ENCODE peak calls at places on chromosomes 12 and 14, in six cellular contexts. D is NCI-H1930; P is NCI-H1092; R is upper lobe of right lung; N is activated CD4-positive, CD25-positive, alpha-beta regulatory T cell treated with anti-CD3 and anti-CD28 coated beads, Interleukin-2, amount 50 U/mL, for 16 hours; G is thoracic aorta. J is an unnamed sample.

GRCh38 chr12:15526033-15526432 is 203.7 kb downstream of the PTPRO start:
- DNase-seq in D (no peak), P (no peak), R (no peak), N (no peak), G (no peak), J (no peak)

GRCh38 chr12:43104524-43104923 is 447.5 kb downstream of the ADAMTS20 start:
- DNase-seq in D (no peak), P (no peak), R (no peak), N (no peak), G (no peak), J (no peak)

GRCh38 chr12:7994731-7995205 is 37.7 kb upstream of the FOXJ2 start:
- DNase-seq in D (no peak), P (no peak), R (no peak), N (no peak), G (no peak), J (no peak)

GRCh38 chr12:49588761-49589516 is 16.5 kb downstream of the FAM186B start:
- DNase-seq in D (no peak), P (no peak), R (no peak), N (no peak), G (no peak), J (no peak)

GRCh38 chr14:63940387-63940786 is 87.6 kb downstream of the SYNE2 start:
- DNase-seq in D (no peak), P (no peak), R (no peak), N (no peak), G (no peak), J (no peak)

GRCh38 chr14:99821519-99822165 is 28.4 kb downstream of the EML1 start:
- DNase-seq in D (no peak), P (peak), R (no peak), N (no peak), G (no peak), J (no peak)

GRCh38 chr12:107598906-107599305 is 86.7 kb upstream of the PWP1 start:
- DNase-seq in D (no peak), P (no peak), R (no peak), N (no peak), G (no peak), J (no peak)

GRCh38 chr12:132144115-132145071 is at the start of the genes DDX51 and NOC4L:
- DNase-seq in D (peak), P (peak), R (peak), N (peak), G (peak), J (peak)

GRCh38 chr12:34033628-34034296 is 11.5 kb downstream of the ALG10 start:
- DNase-seq in D (no peak), P (no peak), R (no peak), N (no peak), G (no peak), J (no peak)

GRCh38 chr14:55419663-55420062 is 8.0 kb upstream of the ATG14 start:
- DNase-seq in D (no peak), P (no peak), R (no peak), N (no peak), G (no peak), J (no peak)

GRCh38 chr14:102983496-102983895 is 61.0 kb downstream of the AMN start:
- DNase-seq in D (no peak), P (no peak), R (no peak), N (no peak), G (no peak), J (no peak)

GRCh38 chr12:109264095-109264942 is 44.8 kb downstream of the FOXN4 start:
- DNase-seq in D (peak), P (peak), R (peak), N (no peak), G (no peak), J (peak)

J was measured in NCI-H2081 treated with DMSO at 0.1 percent for 48 hours.